ENCODE peak calls at places on chromosome 1, in four cellular contexts. W is choroid plexus epithelial cell, Q is heart right ventricle, F is ovary. K is an unnamed sample.
A peak's percentile ranks its signal among the peaks of the same experiment; 100 is the strongest.

GRCh38 chr1:31703431-31704260 is at the start of gene COL16A1:
- DNase-seq in W (peak; percentile 38), Q (peak; percentile 77), F (peak; percentile 93), K (peak; percentile 71)

GRCh38 chr1:9230869-9231533 is 3.6 kb upstream of the H6PD start:
- DNase-seq in W (no peak), Q (no peak), F (no peak), K (no peak)

GRCh38 chr1:230869499-230869898 is 1.2 kb upstream of the C1orf198 start:
- DNase-seq in W (peak; percentile 68), Q (no peak), F (no peak), K (peak; percentile 48)

GRCh38 chr1:155126494-155127104 is 1.1 kb upstream of the EFNA1 start:
- DNase-seq in W (peak; percentile 48), Q (peak; percentile 23), F (peak; percentile 39), K (peak; percentile 28)

GRCh38 chr1:155978973-155979429 is 654 bp upstream of the ARHGEF2 start:
- DNase-seq in W (no peak), Q (no peak), F (no peak), K (peak; percentile 65)

GRCh38 chr1:185104083-185104482 is 52.7 kb downstream of the TRMT1L start:
- DNase-seq in W (no peak), Q (no peak), F (no peak), K (peak; percentile 5)

GRCh38 chr1:10857689-10858088 is 61.2 kb upstream of the CASZ1 start:
- DNase-seq in W (no peak), Q (no peak), F (no peak), K (no peak)

GRCh38 chr1:8687053-8687452 is 130.4 kb downstream of the RERE start:
- DNase-seq in W (peak; percentile 70), Q (no peak), F (no peak), K (peak; percentile 85)

GRCh38 chr1:1573843-1574720 is 581 bp downstream of the SSU72 start:
- DNase-seq in W (peak; percentile 78), Q (peak; percentile 58), F (peak; percentile 60), K (peak; percentile 74)

GRCh38 chr1:65026235-65026634 is 59.9 kb upstream of the JAK1 start:
- DNase-seq in W (peak; percentile 46), Q (no peak), F (no peak), K (no peak)

GRCh38 chr1:209884249-209884648 is 53.8 kb upstream of the SYT14 start:
- DNase-seq in W (peak; percentile 71), Q (no peak), F (no peak), K (no peak)

GRCh38 chr1:94326329-94326728 is 88.9 kb upstream of the ARHGAP29 start:
- DNase-seq in W (no peak), Q (no peak), F (no peak), K (no peak)

GRCh38 chr1:188027613-188028012 is 1198.9 kb downstream of the PLA2G4A start:
- DNase-seq in W (peak; percentile 93), Q (no peak), F (no peak), K (peak; percentile 70)

GRCh38 chr1:158716335-158716734 is 4.2 kb downstream of the OR6K3 start:
- DNase-seq in W (no peak), Q (no peak), F (no peak), K (no peak)

GRCh38 chr1:119582801-119583200 is 65.3 kb downstream of the ZNF697 start:
- DNase-seq in W (peak; percentile 80), Q (peak; percentile 43), F (peak; percentile 30), K (peak; percentile 72)

GRCh38 chr1:25724201-25724600 is 75.8 kb upstream of the SELENON start:
- DNase-seq in W (no peak), Q (no peak), F (no peak), K (no peak)

GRCh38 chr1:214004014-214004413 is 16.2 kb downstream of the PROX1 start:
- DNase-seq in W (no peak), Q (no peak), F (no peak), K (no peak)

GRCh38 chr1:230044729-230045128 is 22.3 kb upstream of the GALNT2 start:
- DNase-seq in W (no peak), Q (no peak), F (no peak), K (no peak)

GRCh38 chr1:62196091-62196690 is 1.5 kb downstream of the L1TD1 start:
- DNase-seq in W (no peak), Q (no peak), F (no peak), K (no peak)

GRCh38 chr1:56933161-56933560 is 32.7 kb downstream of the C8B start:
- DNase-seq in W (no peak), Q (no peak), F (no peak), K (no peak)

GRCh38 chr1:247385283-247385682 is 30.7 kb upstream of the NLRP3 start:
- DNase-seq in W (no peak), Q (no peak), F (no peak), K (peak; percentile 18)

GRCh38 chr1:236163460-236164153 is 21.3 kb downstream of the GPR137B start:
- DNase-seq in W (no peak), Q (no peak), F (no peak), K (no peak)

GRCh38 chr1:167683641-167684502 is 37.9 kb upstream of the MPZL1 start:
- DNase-seq in W (peak; percentile 10), Q (peak; percentile 66), F (no peak), K (no peak)

GRCh38 chr1:12480748-12481362 is 137.2 kb downstream of the DHRS3 start:
- DNase-seq in W (peak; percentile 83), Q (no peak), F (no peak), K (peak; percentile 81)

GRCh38 chr1:202011994-202012393 is 1.6 kb downstream of the ELF3 start:
- DNase-seq in W (no peak), Q (no peak), F (no peak), K (no peak)

GRCh38 chr1:26067432-26067911 is at the start of gene TRIM63:
- DNase-seq in W (no peak), Q (peak; percentile 65), F (no peak), K (no peak)

GRCh38 chr1:217332426-217333065 is 298.3 kb downstream of the GPATCH2 start:
- DNase-seq in W (peak; percentile 13), Q (peak; percentile 7), F (peak; percentile 19), K (no peak)

GRCh38 chr1:6423321-6423999 is 1.1 kb upstream of the ESPN start:
- DNase-seq in W (peak; percentile 44), Q (no peak), F (no peak), K (no peak)

GRCh38 chr1:68308034-68308433 is 75.7 kb upstream of the WLS start:
- DNase-seq in W (no peak), Q (no peak), F (no peak), K (no peak)

GRCh38 chr1:93735722-93736121 is 54.1 kb upstream of the BCAR3 start:
- DNase-seq in W (peak; percentile 86), Q (no peak), F (no peak), K (peak; percentile 85)

GRCh38 chr1:21880619-21880970 is 56.5 kb downstream of the HSPG2 start:
- DNase-seq in W (no peak), Q (no peak), F (no peak), K (no peak)

GRCh38 chr1:195376190-195376589 is 1232.0 kb downstream of the KCNT2 start:
- DNase-seq in W (peak; percentile 4), Q (no peak), F (no peak), K (no peak)

DNA sequence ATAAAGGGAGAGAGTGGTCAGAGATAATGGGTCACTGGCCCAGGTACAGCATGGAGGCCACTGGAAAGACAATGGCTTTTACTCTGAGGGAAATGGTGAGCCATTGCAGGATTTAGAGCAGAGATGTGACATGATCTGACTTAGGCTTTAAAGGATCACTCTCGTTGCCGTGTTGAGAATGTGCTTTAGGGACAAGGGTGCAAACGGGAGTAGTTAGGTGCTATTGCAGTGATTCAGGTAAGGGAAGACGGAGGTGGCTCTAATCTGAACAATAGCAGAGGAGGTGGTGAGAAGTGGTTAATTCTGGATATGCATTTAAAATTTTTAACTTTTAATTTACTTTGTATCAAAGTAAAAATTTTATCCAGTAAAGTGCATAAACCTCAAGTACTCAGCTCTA is 9.8 kb downstream of the ADORA1 start:
- DNase-seq in W (no peak), Q (no peak), F (no peak), K (no peak)
- H3K4me3 ChIP-seq in W (no peak overlapping the region), Q (no peak overlapping the region), F (no peak overlapping the region), K (no peak overlapping the region)

DNA sequence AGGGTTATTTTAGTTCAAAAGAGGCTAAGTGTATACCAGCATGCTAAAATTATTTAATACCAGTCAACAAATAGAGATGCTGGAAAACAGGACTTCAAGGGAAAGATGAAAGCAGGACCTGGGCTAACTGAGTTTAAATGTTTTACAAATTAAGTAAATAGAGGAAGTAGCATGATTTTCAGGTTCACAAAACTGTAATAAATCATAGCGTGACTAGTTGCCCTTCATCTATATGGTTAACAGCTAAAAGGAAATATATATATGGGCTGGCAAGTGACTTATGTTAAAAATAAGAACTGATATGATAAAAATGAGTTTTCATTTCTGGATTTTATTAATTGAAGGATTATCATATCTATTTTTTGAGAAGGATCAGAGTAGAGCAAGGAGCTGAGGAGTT is 25.6 kb downstream of the DPYD start:
- DNase-seq in W (no peak), Q (no peak), F (no peak), K (no peak)
- TF ChIP-seq CTCF in W (no peak), Q (no peak), F (no peak), K (no peak)

GRCh38 chr1:162302660-162303344 is 73.9 kb downstream of the SPATA46 start:
- DNase-seq in W (peak; percentile 72), Q (no peak), F (no peak), K (peak; percentile 16)
- H3K4me3 ChIP-seq in W (no peak overlapping the region), Q (no peak overlapping the region), F (no peak overlapping the region), K (no peak overlapping the region)

GRCh38 chr1:19648689-19649088 is 4.6 kb downstream of the NBL1 start:
- DNase-seq in W (peak; percentile 55), Q (no peak), F (peak; percentile 63), K (peak; percentile 30)
- TF ChIP-seq CTCF in W (no peak), Q (peak; percentile 24), F (no peak), K (peak; percentile 38)

GRCh38 chr1:240094043-240094722 is 2.5 kb downstream of the FMN2 start:
- DNase-seq in W (no peak), Q (no peak), F (no peak), K (no peak)

GRCh38 chr1:240091614-240092300 is at the start of gene FMN2:
- DNase-seq in W (no peak), Q (no peak), F (peak; percentile 44), K (peak; percentile 23)

GRCh38 chr1:240093120-240093961 is 1.7 kb downstream of the FMN2 start:
- DNase-seq in W (no peak), Q (no peak), F (no peak), K (peak; percentile 8)

GRCh38 chr1:240091201-240091600 is 482 bp upstream of the FMN2 start:
- DNase-seq in W (no peak), Q (no peak), F (no peak), K (no peak)

GRCh38 chr1:240092301-240093119 is 827 bp downstream of the FMN2 start:
- DNase-seq in W (peak; percentile 64), Q (no peak), F (peak; percentile 45), K (peak; percentile 55)
- H3K4me3 ChIP-seq in W (peak overlapping the region; percentile 43), Q (peak overlapping the region; percentile 24), F (peak overlapping the region; percentile 16), K (peak overlapping the region; percentile 61)

DNA sequence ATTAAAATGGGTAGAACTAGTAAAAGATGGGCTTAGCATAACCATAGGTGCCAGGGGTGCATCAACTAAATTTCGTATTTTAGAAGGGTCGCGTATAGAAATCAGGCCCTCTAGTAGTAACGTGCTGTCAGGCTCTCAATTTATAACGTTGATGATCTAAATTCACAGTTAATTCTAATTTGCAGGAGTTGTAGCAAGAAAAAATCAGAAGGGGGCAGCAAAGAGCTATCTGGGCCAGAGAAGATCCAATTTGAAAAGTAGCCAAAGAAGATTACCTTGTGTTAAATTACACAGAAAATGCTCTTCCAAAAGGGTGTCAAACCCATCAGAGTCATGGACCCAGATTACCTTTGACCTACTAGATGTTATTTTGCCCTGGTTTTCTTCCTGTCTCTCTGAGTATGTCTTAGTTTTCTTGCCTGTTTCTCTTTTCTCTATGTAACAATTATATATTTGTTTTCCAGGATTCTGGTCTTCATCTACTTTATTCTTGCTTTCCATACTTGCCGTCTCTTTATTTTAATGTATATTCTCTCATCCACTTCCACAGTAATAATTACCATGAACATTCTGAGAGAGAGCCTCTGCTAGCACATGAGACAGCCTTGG is 1030.9 kb downstream of the AMY1C start:
- DNase-seq in W (peak; percentile 42), Q (no peak), F (no peak), K (peak; percentile 8)
- TF ChIP-seq CTCF in W (peak; percentile 77), Q (peak; percentile 67), F (peak; percentile 65), K (peak; percentile 58)

K was measured in fibroblast of villous mesenchyme.